ENCODE peak calls at places on chromosomes 2 and 18, in four cellular contexts. D is upper lobe of left lung, K is lower leg skin, N is body of pancreas. I is an unnamed sample.

GRCh38 chr18:62450546-62451395 is 72.1 kb upstream of the ZCCHC2 start:
- DNase-seq in D (no peak), K (peak), N (peak), I (no peak)

GRCh38 chr2:132715554-132715953 is 45.5 kb upstream of the LYPD1 start:
- DNase-seq in D (no peak), K (no peak), N (no peak), I (no peak)

GRCh38 chr18:55407191-55407590 is 180.8 kb downstream of the TCF4 start:
- DNase-seq in D (no peak), K (no peak), N (no peak), I (no peak)

GRCh38 chr18:73136134-73136533 is 268.3 kb upstream of the NETO1 start:
- DNase-seq in D (no peak), K (no peak), N (no peak), I (no peak)

GRCh38 chr18:57051586-57052044 is 95.3 kb upstream of the BOD1L2 start:
- DNase-seq in D (no peak), K (no peak), N (no peak), I (no peak)

GRCh38 chr18:9422816-9423519 is 52.3 kb upstream of the RALBP1 start:
- DNase-seq in D (no peak), K (no peak), N (no peak), I (no peak)

GRCh38 chr18:993560-993959 is 88.9 kb downstream of the ADCYAP1 start:
- DNase-seq in D (no peak), K (no peak), N (no peak), I (no peak)

GRCh38 chr2:237669628-237670351 is 42.4 kb downstream of the LRRFIP1 start:
- DNase-seq in D (no peak), K (peak), N (peak), I (peak)

GRCh38 chr2:218386505-218387368 is 4.7 kb downstream of the SLC11A1 start:
- DNase-seq in D (no peak), K (no peak), N (no peak), I (peak)

GRCh38 chr18:77177009-77177408 is 44.4 kb upstream of the MBP start:
- DNase-seq in D (no peak), K (no peak), N (no peak), I (no peak)

GRCh38 chr18:60358516-60358915 is 14.1 kb downstream of the MC4R start:
- DNase-seq in D (no peak), K (no peak), N (no peak), I (no peak)

DNA sequence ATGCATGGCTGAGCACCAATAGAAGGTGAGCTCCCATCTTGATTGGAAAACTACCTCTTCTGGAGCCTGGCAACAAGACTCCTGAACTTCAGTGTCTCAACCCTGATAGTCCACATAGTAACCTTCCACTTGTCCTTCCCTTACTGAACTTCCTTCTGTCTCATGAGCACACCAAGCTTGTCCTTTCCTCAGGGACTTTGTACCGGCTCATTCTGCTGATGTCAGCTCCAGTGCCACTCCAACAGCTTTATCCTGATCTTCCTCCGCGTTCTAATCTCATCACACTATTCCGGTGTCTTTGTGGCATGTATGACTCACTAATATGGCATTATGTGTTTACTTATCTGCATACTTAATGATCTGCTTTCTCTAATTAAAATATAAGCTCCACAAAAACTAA is 862.0 kb upstream of the ID2 start:
- DNase-seq in D (no peak), K (no peak), N (no peak), I (no peak)
- H3K4me3 ChIP-seq in D (no peak), K (no peak), N (no peak), I (no peak)

GRCh38 chr18:54224379-54225014 is at the start of gene MBD2:
- DNase-seq in D (peak), K (peak), N (peak), I (peak)
- TF ChIP-seq CTCF in D (peak), K (no peak), N (peak), I (no peak)

GRCh38 chr18:78797499-78797898 is 182.1 kb upstream of the SALL3 start:
- DNase-seq in D (no peak), K (no peak), N (no peak), I (no peak)
- TF ChIP-seq POLR2A in D (no peak), K (no peak), N (no peak), I (no peak)

GRCh38 chr2:173148520-173148919 is 72.9 kb downstream of the MAP3K20 start:
- DNase-seq in D (no peak), K (no peak), N (no peak), I (no peak)
- H3K4me3 ChIP-seq in D (no peak), K (no peak), N (no peak), I (no peak)

GRCh38 chr2:120686511-120687168 is 49.0 kb upstream of the GLI2 start:
- DNase-seq in D (no peak), K (no peak), N (no peak), I (no peak)
- TF ChIP-seq CTCF in D (peak), K (no peak), N (no peak), I (no peak)

DNA sequence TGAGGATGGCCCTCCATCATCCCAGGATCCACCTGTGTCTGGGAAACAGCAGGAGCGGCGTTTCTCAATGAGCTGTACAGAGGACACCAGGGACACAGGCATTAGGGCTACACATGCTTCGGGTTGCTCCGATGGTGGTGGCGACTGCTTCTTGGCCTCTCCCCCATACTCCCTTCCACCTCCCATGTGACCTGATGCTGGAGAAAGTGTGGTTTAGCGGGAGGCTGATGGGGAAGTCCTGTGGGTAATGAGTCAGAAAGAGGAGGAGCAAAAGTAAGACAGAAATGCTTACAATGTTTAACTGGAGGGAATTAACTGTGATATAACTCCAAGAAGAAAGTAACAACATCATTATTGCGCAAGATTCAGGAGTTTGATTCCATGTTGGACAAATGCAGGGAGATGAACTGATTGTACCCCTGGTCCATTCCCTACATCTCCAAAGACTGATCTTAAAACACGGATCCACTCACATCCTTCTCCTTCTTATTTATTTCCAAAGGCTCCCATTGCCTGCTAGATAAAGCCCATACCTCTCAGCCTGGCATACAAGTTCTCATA is 186.6 kb downstream of the NRP2 start:
- DNase-seq in D (no peak), K (peak), N (no peak), I (no peak)
- TF ChIP-seq POLR2A in D (no peak), K (no peak), N (no peak), I (no peak)

DNA sequence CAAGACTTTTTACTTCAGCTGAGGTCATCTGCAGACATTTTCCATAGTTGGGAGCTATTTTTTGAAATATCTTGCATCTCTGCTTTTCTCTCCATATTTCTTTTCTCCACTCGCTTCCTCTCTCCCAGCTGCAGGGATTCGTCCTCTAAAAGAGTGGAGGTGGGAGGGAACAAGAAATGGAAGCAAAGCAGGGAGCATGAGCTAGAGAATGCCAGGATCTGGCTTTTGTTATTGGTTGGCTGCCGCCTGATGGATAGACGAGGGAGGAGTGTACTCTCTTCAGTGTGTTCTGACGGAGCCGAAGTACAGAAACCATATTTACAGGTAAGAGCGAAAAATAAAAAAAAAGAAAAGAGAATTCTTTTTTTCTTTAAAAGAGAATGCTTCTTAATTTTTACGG is at the start of gene CSRNP3:
- DNase-seq in D (no peak), K (no peak), N (peak), I (peak)
- H3K4me3 ChIP-seq in D (peak), K (no peak), N (peak), I (peak)

DNA sequence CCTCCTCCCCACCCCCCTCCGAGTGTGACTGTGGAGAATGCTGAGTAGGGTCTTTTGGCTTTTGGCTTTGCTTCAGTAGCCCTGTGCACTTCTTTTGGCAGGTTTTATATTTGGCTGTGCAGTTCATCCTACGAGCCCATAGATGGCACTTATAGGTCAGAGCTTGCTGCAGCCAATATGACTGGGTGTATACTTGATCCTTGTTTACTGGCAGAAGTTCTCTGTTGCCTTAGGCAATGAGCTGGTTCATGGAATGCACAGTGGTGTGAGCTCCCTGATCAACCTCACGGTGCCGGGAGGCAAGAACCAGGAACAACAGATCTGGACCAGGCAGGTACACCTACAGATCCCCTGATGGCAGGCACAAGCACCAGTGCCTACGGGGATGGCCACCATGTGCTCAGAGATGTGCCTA is 190.2 kb downstream of the KIAA1328 start:
- DNase-seq in D (no peak), K (no peak), N (no peak), I (no peak)
- TF ChIP-seq CTCF in D (no peak), K (no peak), N (peak), I (no peak)